ENCODE peak calls at places on chromosomes 1 and 21, in four cellular contexts. D is mesendoderm, T is H1, M is IMR-90. I is an unnamed sample.

GRCh38 chr21:41636636-41637625 is 129.0 kb upstream of the TMPRSS2 start:
- DNase-seq in D (no peak), T (no peak), M (no peak), I (no peak)

GRCh38 chr1:157734328-157734727 is 33.8 kb upstream of the FCRL3 start:
- DNase-seq in D (no peak), T (no peak), M (no peak), I (no peak)

GRCh38 chr1:84944767-84945486 is 51.9 kb upstream of the LPAR3 start:
- DNase-seq in D (peak; percentile 94), T (no peak), M (peak; percentile 93), I (peak; percentile 61)

GRCh38 chr1:118842462-118843201 is 145.5 kb downstream of the TBX15 start:
- DNase-seq in D (peak; percentile 78), T (no peak), M (no peak), I (no peak)

GRCh38 chr1:104488296-104489015 is 738.8 kb downstream of the AMY1C start:
- DNase-seq in D (peak; percentile 75), T (no peak), M (no peak), I (no peak)

GRCh38 chr1:215970406-215970805 is 403.3 kb downstream of the KCTD3 start:
- DNase-seq in D (peak; percentile 86), T (no peak), M (peak; percentile 59), I (no peak)

GRCh38 chr21:34135330-34135729 is 62.0 kb downstream of the MRPS6 start:
- DNase-seq in D (no peak), T (no peak), M (no peak), I (no peak)

GRCh38 chr1:179824265-179824664 is 53.3 kb downstream of the TOR1AIP2 start:
- DNase-seq in D (no peak), T (no peak), M (no peak), I (peak; percentile 23)

GRCh38 chr1:149936992-149937705 is 470 bp upstream of the MTMR11 start:
- DNase-seq in D (peak; percentile 80), T (no peak), M (peak; percentile 58), I (peak; percentile 72)

GRCh38 chr1:3658231-3658615 is 5.9 kb downstream of the TP73 start:
- DNase-seq in D (no peak), T (no peak), M (no peak), I (no peak)

GRCh38 chr1:168726311-168726710 is 2.7 kb downstream of the DPT start:
- DNase-seq in D (no peak), T (no peak), M (no peak), I (no peak)

GRCh38 chr1:50308883-50309282 is 114.4 kb downstream of the DMRTA2 start:
- DNase-seq in D (peak; percentile 83), T (peak; percentile 31), M (peak; percentile 17), I (peak; percentile 71)

GRCh38 chr1:175270361-175270760 is 77.8 kb upstream of the KIAA0040 start:
- DNase-seq in D (no peak), T (no peak), M (no peak), I (no peak)

GRCh38 chr1:176541663-176542062 is 78.7 kb downstream of the PAPPA2 start:
- DNase-seq in D (no peak), T (no peak), M (no peak), I (no peak)

GRCh38 chr1:55955237-55955636 is 624.1 kb downstream of the PLPP3 start:
- DNase-seq in D (no peak), T (no peak), M (peak; percentile 76), I (no peak)

GRCh38 chr1:161069201-161069685 is 448 bp downstream of the ARHGAP30 start:
- DNase-seq in D (no peak), T (no peak), M (no peak), I (no peak)

GRCh38 chr1:29327223-29327935 is 91.1 kb downstream of the PTPRU start:
- DNase-seq in D (no peak), T (no peak), M (no peak), I (no peak)

GRCh38 chr1:84268346-84268745 is 33.2 kb upstream of the SAMD13 start:
- DNase-seq in D (no peak), T (no peak), M (no peak), I (no peak)

GRCh38 chr1:56436912-56437403 is 142.4 kb downstream of the PLPP3 start:
- DNase-seq in D (peak; percentile 95), T (peak; percentile 59), M (no peak), I (peak; percentile 84)

GRCh38 chr1:89760496-89760895 is 60.3 kb upstream of the LRRC8D start:
- DNase-seq in D (no peak), T (no peak), M (no peak), I (no peak)

GRCh38 chr1:245142171-245142798 is 12.5 kb upstream of the KIF26B start:
- DNase-seq in D (no peak), T (no peak), M (no peak), I (no peak)

GRCh38 chr1:111030590-111030989 is 66.9 kb upstream of the LRIF1 start:
- DNase-seq in D (peak; percentile 76), T (no peak), M (peak; percentile 60), I (peak; percentile 59)

GRCh38 chr21:41684381-41685245 is 82.2 kb downstream of the RIPK4 start:
- DNase-seq in D (peak; percentile 80), T (no peak), M (peak; percentile 67), I (no peak)

GRCh38 chr1:154386643-154387352 is 18.3 kb upstream of the IL6R start:
- DNase-seq in D (no peak), T (no peak), M (no peak), I (no peak)

GRCh38 chr1:27009601-27010197 is 3.0 kb downstream of the TENT5B start:
- DNase-seq in D (peak; percentile 45), T (no peak), M (no peak), I (no peak)

GRCh38 chr1:37284053-37284452 is 190.3 kb upstream of the ZC3H12A start:
- DNase-seq in D (no peak), T (no peak), M (no peak), I (no peak)

GRCh38 chr1:240663160-240663879 is 51.4 kb upstream of the GREM2 start:
- DNase-seq in D (no peak), T (no peak), M (peak; percentile 89), I (no peak)

GRCh38 chr1:14842891-14843290 is 244.4 kb downstream of the KAZN start:
- DNase-seq in D (no peak), T (no peak), M (peak; percentile 77), I (no peak)

GRCh38 chr1:210438928-210439841 is 110.5 kb downstream of the HHAT start:
- DNase-seq in D (peak; percentile 92), T (no peak), M (peak; percentile 98), I (no peak)

GRCh38 chr21:35840197-35840799 is 220.0 kb downstream of the SETD4 start:
- DNase-seq in D (peak; percentile 71), T (no peak), M (peak; percentile 91), I (no peak)

GRCh38 chr1:184022651-184023050 is 14.9 kb downstream of the COLGALT2 start:
- DNase-seq in D (no peak), T (no peak), M (peak; percentile 48), I (no peak)

GRCh38 chr1:236119935-236120484 is 22.3 kb upstream of the GPR137B start:
- DNase-seq in D (no peak), T (no peak), M (no peak), I (no peak)

GRCh38 chr1:167083066-167083682 is 7.0 kb downstream of the GPA33 start:
- DNase-seq in D (peak; percentile 61), T (no peak), M (no peak), I (no peak)

GRCh38 chr1:12180315-12180714 is 13.5 kb downstream of the TNFRSF1B start:
- DNase-seq in D (no peak), T (no peak), M (no peak), I (no peak)

GRCh38 chr21:43209575-43210453 is 41.0 kb downstream of the CRYAA start:
- DNase-seq in D (no peak), T (no peak), M (peak; percentile 81), I (peak; percentile 21)

GRCh38 chr1:25676488-25676887 is 59.9 kb downstream of the MAN1C1 start:
- DNase-seq in D (no peak), T (no peak), M (peak; percentile 46), I (no peak)

GRCh38 chr1:72837781-72838180 is 555.4 kb upstream of the NEGR1 start:
- DNase-seq in D (peak; percentile 84), T (no peak), M (no peak), I (peak; percentile 36)
- H3K56ac ChIP-seq in D (no peak overlapping the region), T (no peak overlapping the region), M (no peak overlapping the region), I (no peak overlapping the region)

GRCh38 chr1:172089768-172090510 is 248.6 kb downstream of the DNM3 start:
- DNase-seq in D (peak; percentile 74), T (peak; percentile 57), M (peak; percentile 40), I (peak; percentile 69)

GRCh38 chr1:172090511-172090817 is 249.2 kb downstream of the DNM3 start:
- DNase-seq in D (no peak), T (no peak), M (no peak), I (no peak)

GRCh38 chr1:172085372-172085771 is 244.1 kb downstream of the DNM3 start:
- DNase-seq in D (no peak), T (no peak), M (no peak), I (no peak)

DNA sequence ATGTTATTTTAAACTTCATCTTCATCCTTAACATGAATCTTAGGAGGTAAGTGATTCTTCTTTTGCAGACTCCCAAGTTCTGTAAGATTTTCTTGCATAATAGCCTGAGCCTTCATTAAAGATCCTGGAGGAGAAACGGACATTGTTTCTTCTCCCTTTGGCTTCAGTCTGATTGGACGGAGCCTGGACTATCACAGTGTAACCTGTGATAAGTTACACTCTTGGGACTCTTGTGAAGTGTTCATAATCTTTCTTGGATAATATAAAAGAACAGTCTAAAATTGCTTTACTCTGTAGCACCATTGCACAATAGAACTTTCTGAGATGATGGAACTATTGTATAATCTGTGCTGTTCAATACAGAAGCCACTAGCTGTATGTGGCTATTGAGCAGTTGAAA is 244.8 kb downstream of the DNM3 start:
- DNase-seq in D (no peak), T (no peak), M (no peak), I (no peak)
- H3K56ac ChIP-seq in D (no peak overlapping the region), T (no peak overlapping the region), M (no peak overlapping the region), I (no peak overlapping the region)

GRCh38 chr1:43273708-43274107 is 3.9 kb downstream of the TMEM125 start:
- DNase-seq in D (no peak), T (no peak), M (no peak), I (peak; percentile 23)

GRCh38 chr1:43270421-43271095 is 775 bp downstream of the TMEM125 start:
- DNase-seq in D (peak; percentile 93), T (peak; percentile 90), M (no peak), I (peak; percentile 99)

GRCh38 chr1:43272576-43273571 is 3.1 kb downstream of the TMEM125 start:
- DNase-seq in D (no peak), T (no peak), M (no peak), I (peak; percentile 20)

GRCh38 chr1:43271186-43272118 is 1.7 kb downstream of the TMEM125 start:
- DNase-seq in D (peak; percentile 53), T (no peak), M (peak; percentile 4), I (peak; percentile 37)

DNA sequence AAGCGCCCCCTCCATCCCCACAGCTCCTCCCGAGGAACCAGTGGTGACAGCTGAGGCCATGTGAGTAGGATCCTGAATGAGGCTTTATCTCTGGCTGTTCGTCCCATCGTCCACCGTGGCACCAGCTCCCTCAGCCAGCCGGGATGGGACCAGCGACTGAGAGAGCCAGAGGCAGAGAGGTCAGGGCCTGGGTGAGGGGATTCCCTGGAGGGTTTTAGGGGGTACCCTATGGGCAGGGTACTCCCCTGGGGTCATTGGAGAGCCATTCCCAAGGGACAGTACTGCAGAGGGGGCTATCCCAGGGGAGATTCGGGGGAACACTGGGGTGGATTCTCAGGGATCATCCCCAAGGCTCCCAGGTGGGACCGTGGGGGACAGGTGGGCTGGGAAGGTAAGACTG is 2.4 kb downstream of the TMEM125 start:
- DNase-seq in D (no peak), T (no peak), M (no peak), I (no peak)
- H3K56ac ChIP-seq in D (no peak overlapping the region), T (no peak overlapping the region), M (no peak overlapping the region), I (no peak overlapping the region)

GRCh38 chr1:53485478-53486394 is 26.5 kb downstream of the DMRTB1 start:
- DNase-seq in D (peak; percentile 89), T (peak; percentile 70), M (peak; percentile 76), I (peak; percentile 90)
- H3K56ac ChIP-seq in D (peak overlapping the region; percentile 88), T (no peak overlapping the region), M (no peak overlapping the region), I (no peak overlapping the region)

I was measured in H9.